ENCODE peak calls at places on chromosomes 11 and 22, in five cellular contexts. One of them, this sample, is unnamed.
A peak's percentile ranks its signal among the peaks of the same experiment; 100 is the strongest.

GRCh38 chr11:107591098-107591445 is at the start of gene ELMOD1:
- DNase-seq in right cardiac atrium: peak; percentile 89
- DNase-seq in occipital lobe: peak; percentile 65
- DNase-seq in HT1080: peak; percentile 61
- DNase-seq in neuronal stem cell: peak; percentile 61
- DNase-seq in this sample: no peak

GRCh38 chr11:82731691-82732277 is 1.9 kb downstream of the FAM181B start:
- DNase-seq in right cardiac atrium: no peak
- DNase-seq in occipital lobe: no peak
- DNase-seq in HT1080: no peak
- DNase-seq in neuronal stem cell: no peak
- DNase-seq in this sample: no peak

GRCh38 chr11:61539958-61540357 is 31.4 kb downstream of the LRRC10B start:
- DNase-seq in right cardiac atrium: no peak
- DNase-seq in occipital lobe: no peak
- DNase-seq in HT1080: no peak
- DNase-seq in neuronal stem cell: no peak
- DNase-seq in this sample: no peak

GRCh38 chr22:37167981-37168647 is 18.4 kb upstream of the IL2RB start:
- DNase-seq in right cardiac atrium: no peak
- DNase-seq in occipital lobe: no peak
- DNase-seq in HT1080: no peak
- DNase-seq in neuronal stem cell: no peak
- DNase-seq in this sample: no peak

GRCh38 chr11:101915811-101916291 is 471 bp downstream of the ANGPTL5 start:
- DNase-seq in right cardiac atrium: no peak
- DNase-seq in occipital lobe: peak; percentile 1
- DNase-seq in HT1080: peak; percentile 54
- DNase-seq in neuronal stem cell: no peak
- DNase-seq in this sample: no peak

GRCh38 chr11:85903406-85903805 is 48.2 kb downstream of the CCDC83 start:
- DNase-seq in right cardiac atrium: no peak
- DNase-seq in occipital lobe: no peak
- DNase-seq in HT1080: no peak
- DNase-seq in neuronal stem cell: no peak
- DNase-seq in this sample: no peak

GRCh38 chr22:42365337-42365865 is 66.8 kb downstream of the NFAM1 start:
- DNase-seq in right cardiac atrium: no peak
- DNase-seq in occipital lobe: no peak
- DNase-seq in HT1080: no peak
- DNase-seq in neuronal stem cell: no peak
- DNase-seq in this sample: no peak

GRCh38 chr22:47194476-47195155 is 432.2 kb downstream of the TBC1D22A start:
- DNase-seq in right cardiac atrium: no peak
- DNase-seq in occipital lobe: no peak
- DNase-seq in HT1080: peak; percentile 11
- DNase-seq in neuronal stem cell: no peak
- DNase-seq in this sample: no peak